ENCODE peak calls at places on chromosomes 11 and 22, in nine cellular contexts. L, H, E, W, A, P, D, Y and X are unnamed samples.

GRCh38 chr22:44191036-44191454 is 10.3 kb downstream of the PARVG start:
- DNase-seq in L (no peak), H (no peak), E (no peak), W (no peak), A (no peak), P (no peak), D (no peak), Y (no peak), X (peak; percentile 15)

GRCh38 chr22:36546092-36546804 is 17.3 kb upstream of the EIF3D start:
- DNase-seq in L (peak; percentile 67), H (peak; percentile 25), E (peak; percentile 62), W (peak; percentile 14), A (peak; percentile 48), P (no peak), D (no peak), Y (no peak), X (no peak)

GRCh38 chr22:44523981-44524759 is 26.1 kb upstream of the RTL6 start:
- DNase-seq in L (no peak), H (no peak), E (peak; percentile 99), W (no peak), A (peak; percentile 18), P (peak; percentile 25), D (no peak), Y (peak; percentile 75), X (no peak)

GRCh38 chr22:30992565-30992964 is 23.5 kb downstream of the TUG1 start:
- DNase-seq in L (no peak), H (no peak), E (no peak), W (no peak), A (peak; percentile 27), P (no peak), D (no peak), Y (no peak), X (no peak)

GRCh38 chr22:46293591-46294260 is 2.9 kb upstream of the GTSE1 start:
- DNase-seq in L (no peak), H (no peak), E (peak; percentile 53), W (no peak), A (peak; percentile 67), P (peak; percentile 80), D (no peak), Y (no peak), X (no peak)

GRCh38 chr11:119284344-119285157 is 32.4 kb downstream of the MCAM start:
- DNase-seq in L (peak; percentile 73), H (no peak), E (peak; percentile 47), W (no peak), A (peak; percentile 17), P (no peak), D (peak; percentile 53), Y (no peak), X (no peak)

GRCh38 chr11:94568200-94568599 is 1.0 kb downstream of the PIWIL4 start:
- DNase-seq in L (no peak), H (no peak), E (no peak), W (no peak), A (no peak), P (no peak), D (no peak), Y (no peak), X (no peak)

GRCh38 chr11:65355013-65355775 is 643 bp downstream of the TIGD3 start:
- DNase-seq in L (peak; percentile 11), H (peak; percentile 31), E (no peak), W (no peak), A (no peak), P (no peak), D (peak; percentile 51), Y (peak; percentile 60), X (peak; percentile 61)

GRCh38 chr22:36745301-36745995 is 30.5 kb downstream of the IFT27 start:
- DNase-seq in L (no peak), H (no peak), E (no peak), W (no peak), A (no peak), P (peak; percentile 32), D (no peak), Y (no peak), X (no peak)

GRCh38 chr11:12748561-12748960 is 74.3 kb downstream of the TEAD1 start:
- DNase-seq in L (no peak), H (no peak), E (no peak), W (no peak), A (no peak), P (no peak), D (no peak), Y (no peak), X (no peak)

GRCh38 chr11:130409618-130410388 is 18.6 kb downstream of the ADAMTS8 start:
- DNase-seq in L (no peak), H (no peak), E (no peak), W (no peak), A (no peak), P (no peak), D (no peak), Y (no peak), X (no peak)

GRCh38 chr11:68460741-68461283 is at the start of gene PPP6R3:
- DNase-seq in L (no peak), H (no peak), E (no peak), W (no peak), A (no peak), P (no peak), D (peak; percentile 76), Y (no peak), X (no peak)

GRCh38 chr11:132683602-132684001 is 848.7 kb downstream of the OPCML start:
- DNase-seq in L (no peak), H (no peak), E (peak; percentile 14), W (no peak), A (no peak), P (no peak), D (no peak), Y (no peak), X (no peak)

GRCh38 chr22:19877626-19878339 is 23.1 kb upstream of the GNB1L start:
- DNase-seq in L (no peak), H (no peak), E (peak; percentile 58), W (no peak), A (no peak), P (no peak), D (no peak), Y (peak; percentile 29), X (peak; percentile 3)

GRCh38 chr22:35178446-35178845 is 78.8 kb upstream of the HMGXB4 start:
- DNase-seq in L (no peak), H (no peak), E (no peak), W (no peak), A (no peak), P (no peak), D (no peak), Y (no peak), X (no peak)

GRCh38 chr11:66008468-66009101 is 3.2 kb upstream of the CST6 start:
- DNase-seq in L (peak; percentile 53), H (no peak), E (no peak), W (no peak), A (no peak), P (no peak), D (no peak), Y (no peak), X (no peak)

GRCh38 chr11:116276051-116277044 is 496.4 kb downstream of the BUD13 start:
- DNase-seq in L (peak; percentile 67), H (peak; percentile 70), E (peak; percentile 30), W (peak; percentile 40), A (peak; percentile 65), P (peak; percentile 76), D (peak; percentile 62), Y (peak; percentile 77), X (peak; percentile 42)

GRCh38 chr11:96188625-96189006 is 154.4 kb downstream of the MAML2 start:
- DNase-seq in L (no peak), H (no peak), E (peak; percentile 57), W (no peak), A (no peak), P (no peak), D (no peak), Y (no peak), X (no peak)

GRCh38 chr11:16825091-16825490 is 86.6 kb downstream of the C11orf58 start:
- DNase-seq in L (no peak), H (no peak), E (no peak), W (no peak), A (no peak), P (no peak), D (no peak), Y (no peak), X (no peak)

GRCh38 chr11:47573321-47573720 is 5.4 kb downstream of the KBTBD4 start:
- DNase-seq in L (no peak), H (peak; percentile 49), E (no peak), W (no peak), A (no peak), P (peak; percentile 55), D (no peak), Y (peak; percentile 28), X (no peak)

GRCh38 chr11:47578524-47579460 is at the start of the genes KBTBD4 and NDUFS3:
- DNase-seq in L (peak; percentile 90), H (peak; percentile 87), E (peak; percentile 87), W (peak; percentile 90), A (peak; percentile 92), P (peak; percentile 91), D (peak; percentile 94), Y (peak; percentile 91), X (peak; percentile 82)

GRCh38 chr11:47571895-47572294 is 6.5 kb downstream of the PTPMT1 start:
- DNase-seq in L (no peak), H (no peak), E (peak; percentile 85), W (no peak), A (no peak), P (no peak), D (no peak), Y (no peak), X (no peak)

GRCh38 chr11:47572715-47573255 is 6.0 kb downstream of the KBTBD4 start:
- DNase-seq in L (no peak), H (no peak), E (no peak), W (no peak), A (no peak), P (peak; percentile 34), D (no peak), Y (peak; percentile 36), X (no peak)

GRCh38 chr11:47577460-47578041 is 1.2 kb downstream of the KBTBD4 start:
- DNase-seq in L (no peak), H (no peak), E (no peak), W (no peak), A (no peak), P (no peak), D (no peak), Y (peak; percentile 29), X (no peak)
- H3K9me3 ChIP-seq in L (no peaks in the 10 kb centered on the region), H (no peaks in the 10 kb centered on the region), E (no peaks in the 10 kb centered on the region), W (no peaks in the 10 kb centered on the region), A (no peaks in the 10 kb centered on the region), P (no peaks in the 10 kb centered on the region), D (no peaks in the 10 kb centered on the region), Y (no peaks in the 10 kb centered on the region), X (no peaks in the 10 kb centered on the region)

GRCh38 chr11:114621950-114622809 is 26.6 kb upstream of the NXPE4 start:
- DNase-seq in L (no peak), H (no peak), E (no peak), W (no peak), A (no peak), P (no peak), D (no peak), Y (no peak), X (no peak)
- H3K9me3 ChIP-seq in L (peaks cover 47% of the 10 kb centered on the region), H (no peaks in the 10 kb centered on the region), E (no peaks in the 10 kb centered on the region), W (no peaks in the 10 kb centered on the region), A (no peaks in the 10 kb centered on the region), P (no peaks in the 10 kb centered on the region), D (peaks cover 1% of the 10 kb centered on the region), Y (peaks cover 3% of the 10 kb centered on the region), X (peaks cover 4% of the 10 kb centered on the region)

GRCh38 chr11:70675697-70676374 is 277.5 kb downstream of the CTTN start:
- DNase-seq in L (peak; percentile 41), H (no peak), E (no peak), W (peak; percentile 34), A (no peak), P (no peak), D (peak; percentile 63), Y (no peak), X (no peak)
- H3K9me3 ChIP-seq in L (no peaks in the 10 kb centered on the region), H (no peaks in the 10 kb centered on the region), E (no peaks in the 10 kb centered on the region), W (no peaks in the 10 kb centered on the region), A (no peaks in the 10 kb centered on the region), P (no peaks in the 10 kb centered on the region), D (no peaks in the 10 kb centered on the region), Y (no peaks in the 10 kb centered on the region), X (no peaks in the 10 kb centered on the region)

GRCh38 chr22:49042066-49042465 is 785.6 kb downstream of the BRD1 start:
- DNase-seq in L (no peak), H (no peak), E (no peak), W (no peak), A (no peak), P (no peak), D (no peak), Y (no peak), X (no peak)
- H3K9me3 ChIP-seq in L (no peaks in the 10 kb centered on the region), H (no peaks in the 10 kb centered on the region), E (peaks cover 59% of the 10 kb centered on the region), W (no peaks in the 10 kb centered on the region), A (no peaks in the 10 kb centered on the region), P (no peaks in the 10 kb centered on the region), D (no peaks in the 10 kb centered on the region), Y (no peaks in the 10 kb centered on the region), X (no peaks in the 10 kb centered on the region)